ENCODE peak calls at places on chromosomes 1 and 21, in five cellular contexts. E, A, J, I and U are unnamed samples.

GRCh38 chr1:15734901-15735300 is 1.2 kb upstream of the SLC25A34 start:
- ATAC-seq in E (peak), A (no peak), J (peak), I (no peak), U (no peak)

GRCh38 chr1:151362308-151363155 is 10.0 kb downstream of the SELENBP1 start:
- ATAC-seq in E (no peak), A (peak), J (no peak), I (no peak), U (no peak)

GRCh38 chr1:51989582-51990477 is 670 bp downstream of the RAB3B start:
- ATAC-seq in E (no peak), A (no peak), J (no peak), I (no peak), U (no peak)

GRCh38 chr1:34771573-34771972 is 9.4 kb upstream of the GJB3 start:
- ATAC-seq in E (no peak), A (no peak), J (no peak), I (no peak), U (no peak)

GRCh38 chr1:110487676-110488075 is 31.3 kb downstream of the KCNA10 start:
- ATAC-seq in E (no peak), A (no peak), J (no peak), I (no peak), U (no peak)

GRCh38 chr21:33780631-33781030 is 135.0 kb downstream of the ATP5PO start:
- ATAC-seq in E (no peak), A (no peak), J (no peak), I (no peak), U (no peak)

GRCh38 chr1:246961939-246962373 is 30.2 kb upstream of the AHCTF1 start:
- ATAC-seq in E (no peak), A (no peak), J (peak), I (no peak), U (peak)

GRCh38 chr1:7401814-7402547 is 369.1 kb upstream of the VAMP3 start:
- ATAC-seq in E (no peak), A (no peak), J (peak), I (no peak), U (peak)

GRCh38 chr1:87129606-87130005 is 199.1 kb upstream of the LMO4 start:
- ATAC-seq in E (no peak), A (no peak), J (no peak), I (no peak), U (peak)

GRCh38 chr1:224745388-224745787 is 129.3 kb downstream of the CNIH3 start:
- ATAC-seq in E (no peak), A (no peak), J (no peak), I (peak), U (no peak)

GRCh38 chr21:37008705-37009104 is 2.2 kb downstream of the RIPPLY3 start:
- ATAC-seq in E (no peak), A (no peak), J (no peak), I (no peak), U (no peak)

GRCh38 chr1:164366014-164366413 is 193.0 kb upstream of the PBX1 start:
- ATAC-seq in E (no peak), A (no peak), J (no peak), I (no peak), U (no peak)

GRCh38 chr1:155103325-155103724 is 24.4 kb upstream of the EFNA1 start:
- ATAC-seq in E (no peak), A (no peak), J (no peak), I (no peak), U (no peak)

GRCh38 chr1:96520542-96520941 is 201.0 kb upstream of the PTBP2 start:
- ATAC-seq in E (no peak), A (no peak), J (no peak), I (no peak), U (peak)

GRCh38 chr1:89126602-89127001 is 688 bp upstream of the GBP2 start:
- ATAC-seq in E (no peak), A (no peak), J (no peak), I (no peak), U (no peak)

GRCh38 chr1:89121641-89122040 is 4.3 kb downstream of the GBP2 start:
- ATAC-seq in E (no peak), A (peak), J (no peak), I (no peak), U (no peak)

GRCh38 chr1:89130716-89131115 is 4.8 kb upstream of the GBP2 start:
- ATAC-seq in E (no peak), A (no peak), J (no peak), I (no peak), U (no peak)

GRCh38 chr1:89125571-89126233 is at the start of gene GBP2:
- ATAC-seq in E (peak), A (peak), J (peak), I (peak), U (peak)

GRCh38 chr1:89126234-89126580 is 293 bp upstream of the GBP2 start:
- ATAC-seq in E (peak), A (no peak), J (no peak), I (peak), U (peak)
- H3K4me3 ChIP-seq in E (peak), A (no peak), J (peak), I (no peak), U (peak)

DNA sequence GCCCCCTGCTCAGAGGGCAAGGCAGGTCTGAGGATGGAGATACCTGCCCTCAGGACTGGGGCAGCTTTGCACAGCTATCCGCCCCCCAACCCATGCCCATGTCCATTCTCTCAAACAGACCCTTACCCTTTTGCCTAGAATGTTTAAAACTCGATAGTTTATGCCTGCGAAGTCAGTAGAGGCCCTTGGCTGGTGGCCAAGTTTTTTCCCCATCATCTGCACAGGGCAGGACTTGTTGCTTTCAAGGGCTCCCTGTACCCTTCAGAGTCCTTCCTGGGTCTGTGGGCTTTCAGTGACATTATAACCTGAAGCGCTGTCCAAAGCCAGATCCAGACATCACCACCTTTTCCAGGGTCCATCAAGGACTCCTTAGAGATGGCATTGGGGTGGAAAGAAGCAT is 148.7 kb upstream of the ZNF644 start:
- ATAC-seq in E (no peak), A (no peak), J (no peak), I (no peak), U (no peak)
- TF ChIP-seq POLR2AphosphoS5 in E (no peak), A (no peak), J (no peak), I (no peak), U (no peak)

DNA sequence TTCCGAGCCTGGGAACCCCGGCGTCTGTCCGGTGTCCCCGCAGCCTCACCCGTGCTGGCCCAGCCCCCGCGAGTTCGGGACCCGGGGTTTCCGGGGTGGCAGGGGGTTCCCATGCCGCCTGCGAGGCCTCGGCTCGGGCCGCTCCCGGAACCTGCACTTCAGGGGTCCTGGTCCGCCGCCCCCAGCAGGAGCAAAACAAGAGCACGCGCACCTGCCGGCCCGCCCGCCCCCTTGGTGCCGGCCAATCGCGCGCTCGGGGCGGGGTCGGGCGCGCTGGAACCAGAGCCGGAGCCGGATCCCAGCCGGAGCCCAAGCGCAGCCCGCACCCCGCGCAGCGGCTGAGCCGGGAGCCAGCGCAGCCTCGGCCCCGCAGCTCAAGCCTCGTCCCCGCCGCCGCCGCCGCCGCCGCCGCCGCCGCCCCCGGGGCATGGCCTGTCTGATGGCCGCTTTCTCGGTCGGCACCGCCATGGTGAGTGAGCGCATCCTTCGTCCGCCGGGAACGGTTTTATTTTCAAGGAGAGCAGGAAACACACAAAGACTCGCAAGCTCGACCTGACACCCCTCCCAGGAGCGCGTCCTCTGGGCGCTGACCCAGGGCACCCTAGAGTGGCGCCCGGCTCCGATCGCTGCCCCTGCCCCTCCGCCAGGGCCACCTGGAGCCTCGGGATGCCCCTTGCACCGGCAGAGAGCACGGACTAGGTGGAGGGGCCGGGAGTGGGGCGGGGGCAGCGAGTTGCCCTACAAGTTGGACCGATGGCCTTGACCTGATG is at the start of gene ABCG1:
- ATAC-seq in E (peak), A (no peak), J (peak), I (peak), U (peak)
- TF ChIP-seq EP300 in E (no peak), A (no peak), J (no peak), I (no peak), U (no peak)

DNA sequence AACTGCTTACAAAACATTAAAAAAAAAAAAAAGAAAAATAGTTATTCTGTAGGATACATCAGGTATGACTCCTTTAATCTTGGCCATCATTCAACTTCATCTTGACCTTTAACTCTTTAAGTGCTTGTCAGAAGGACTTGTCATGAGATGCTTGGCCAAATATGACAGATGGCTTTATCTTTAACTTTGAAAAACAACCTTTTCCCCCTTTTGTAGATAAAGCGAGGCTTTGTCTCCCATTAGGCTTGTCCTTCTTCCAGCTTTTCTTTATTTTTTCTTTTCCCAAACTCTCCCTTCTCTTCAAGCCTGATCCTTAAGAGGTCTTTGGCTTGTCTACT is 2.3 kb downstream of the SRSF10 start:
- ATAC-seq in E (no peak), A (no peak), J (no peak), I (no peak), U (no peak)
- H3K4me3 ChIP-seq in E (peak), A (peak), J (peak), I (peak), U (no peak)

GRCh38 chr1:226664413-226665101 is 74.5 kb downstream of the ITPKB start:
- ATAC-seq in E (no peak), A (no peak), J (peak), I (no peak), U (peak)
- TF ChIP-seq POLR2AphosphoS5 in E (no peak), A (no peak), J (peak), I (no peak), U (peak)

GRCh38 chr1:32240140-32240951 is 6.7 kb upstream of the FAM167B start:
- ATAC-seq in E (no peak), A (no peak), J (peak), I (peak), U (peak)
- TF ChIP-seq EP300 in E (no peak), A (no peak), J (no peak), I (no peak), U (no peak)

DNA sequence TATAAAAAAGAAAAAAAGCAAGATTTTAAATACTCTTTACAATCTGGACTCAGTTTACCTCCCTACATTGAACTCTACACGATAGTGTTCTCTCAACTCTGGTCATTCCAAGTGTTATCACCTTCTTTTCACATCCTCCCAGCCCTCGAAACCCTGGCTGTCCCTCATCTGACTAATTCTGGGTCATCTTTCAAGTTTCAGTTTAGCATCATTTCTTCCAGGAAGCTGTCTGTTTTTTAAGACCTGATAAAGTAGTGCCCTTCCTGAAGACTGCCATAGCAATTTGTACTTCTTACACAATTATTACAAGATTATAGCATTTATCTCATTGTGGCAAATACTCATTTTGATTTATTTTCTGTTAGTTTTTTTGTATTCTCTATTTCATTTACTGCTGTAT is 1.2 kb downstream of the ALG14 start:
- ATAC-seq in E (no peak), A (no peak), J (no peak), I (no peak), U (no peak)
- H3K4me3 ChIP-seq in E (peak), A (peak), J (peak), I (peak), U (peak)

GRCh38 chr1:84000196-84000885 is 1.4 kb upstream of the TTLL7 start:
- ATAC-seq in E (no peak), A (no peak), J (no peak), I (no peak), U (no peak)

GRCh38 chr1:83999316-83999819 is 436 bp upstream of the TTLL7 start:
- ATAC-seq in E (peak), A (peak), J (peak), I (peak), U (peak)

GRCh38 chr1:84000954-84001495 is 2.1 kb upstream of the TTLL7 start:
- ATAC-seq in E (no peak), A (no peak), J (no peak), I (peak), U (no peak)

GRCh38 chr1:83998599-83999315 is at the start of gene TTLL7:
- ATAC-seq in E (peak), A (peak), J (peak), I (peak), U (peak)

DNA sequence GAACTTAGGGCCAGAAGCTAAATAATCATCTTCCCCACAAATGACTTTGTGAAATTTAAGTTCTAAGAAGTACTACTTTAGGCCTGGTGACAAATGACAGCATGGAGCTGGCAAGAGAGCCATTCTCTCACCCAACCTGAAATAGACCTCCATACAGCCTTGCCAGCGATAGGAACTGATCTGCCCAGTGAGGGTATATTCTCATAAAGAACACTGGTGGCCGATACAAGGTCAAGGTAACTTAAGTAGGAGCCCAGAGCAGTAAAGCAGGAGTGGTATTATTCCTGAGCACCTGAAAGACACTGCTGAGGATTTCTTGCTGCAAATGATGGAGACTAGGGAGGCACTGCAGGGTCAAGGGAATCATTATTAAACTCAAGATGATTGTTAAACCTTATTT is 2.6 kb upstream of the TTLL7 start:
- ATAC-seq in E (no peak), A (no peak), J (no peak), I (no peak), U (no peak)
- TF ChIP-seq POLR2AphosphoS5 in E (no peak), A (no peak), J (no peak), I (no peak), U (no peak)